ENCODE peak calls at places on chromosomes 13 and 19, in four cellular contexts. Y, H, X and I are unnamed samples.

GRCh38 chr13:27379694-27380596 is 44.5 kb upstream of the GTF3A start:
- DNase-seq in X (peak), Y (peak), H (peak), I (no peak)

GRCh38 chr19:7535993-7536685 is 622 bp downstream of the PNPLA6 start:
- DNase-seq in X (no peak), H (no peak), Y (no peak), I (no peak)

GRCh38 chr19:16070366-16070990 is 5.8 kb upstream of the TPM4 start:
- DNase-seq in X (no peak), Y (no peak), H (peak), I (no peak)

GRCh38 chr19:47723573-47723923 is 10.3 kb downstream of the EHD2 start:
- DNase-seq in Y (no peak), X (peak), H (peak), I (peak)

GRCh38 chr19:10961763-10962536 is 1.1 kb downstream of the SMARCA4 start:
- DNase-seq in Y (peak), X (peak), H (no peak), I (no peak)

GRCh38 chr19:14890616-14891379 is 4.9 kb upstream of the OR7A17 start:
- DNase-seq in X (no peak), H (no peak), Y (no peak), I (no peak)

GRCh38 chr19:33712268-33712667 is 84.4 kb upstream of the KCTD15 start:
- DNase-seq in X (no peak), Y (no peak), H (no peak), I (no peak)

GRCh38 chr13:30804474-30804873 is 69.1 kb downstream of the ALOX5AP start:
- DNase-seq in H (no peak), X (no peak), Y (no peak), I (no peak)

GRCh38 chr19:16367269-16367683 is 42.6 kb downstream of the KLF2 start:
- DNase-seq in Y (no peak), H (peak), X (no peak), I (no peak)

GRCh38 chr19:1858412-1859081 is 4.8 kb downstream of the KLF16 start:
- DNase-seq in Y (no peak), H (no peak), X (no peak), I (no peak)

GRCh38 chr19:1857648-1858326 is 5.6 kb downstream of the KLF16 start:
- DNase-seq in Y (no peak), H (peak), X (no peak), I (no peak)

GRCh38 chr19:1860133-1860775 is 3.1 kb downstream of the KLF16 start:
- DNase-seq in Y (peak), H (peak), X (peak), I (no peak)

GRCh38 chr19:1860821-1861598 is 2.4 kb downstream of the KLF16 start:
- DNase-seq in Y (no peak), H (no peak), X (no peak), I (no peak)

DNA sequence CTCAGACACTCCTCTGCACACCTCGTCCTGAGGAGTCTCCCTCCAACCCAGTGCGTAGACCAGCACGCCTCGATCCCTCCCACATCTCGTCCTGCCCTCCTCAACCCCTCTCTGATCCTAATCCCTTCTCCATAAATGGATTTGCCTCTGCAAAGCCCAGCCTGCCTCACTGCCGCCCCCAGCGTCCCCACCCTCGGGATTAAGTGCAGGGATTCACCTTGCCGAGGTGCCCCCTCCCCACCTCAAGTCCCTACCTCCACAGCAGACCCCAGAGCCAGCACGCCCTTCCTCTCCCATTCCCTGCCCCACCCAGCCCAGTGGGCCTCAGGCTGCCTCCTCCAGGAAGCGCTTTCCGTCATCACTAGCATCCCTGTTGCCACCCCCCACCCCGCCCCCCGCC is 4.1 kb downstream of the KLF16 start:
- DNase-seq in Y (no peak), X (no peak), H (no peak), I (no peak)
- H3K4me3 ChIP-seq in Y (no peak), X (no peak), H (peak), I (peak)

DNA sequence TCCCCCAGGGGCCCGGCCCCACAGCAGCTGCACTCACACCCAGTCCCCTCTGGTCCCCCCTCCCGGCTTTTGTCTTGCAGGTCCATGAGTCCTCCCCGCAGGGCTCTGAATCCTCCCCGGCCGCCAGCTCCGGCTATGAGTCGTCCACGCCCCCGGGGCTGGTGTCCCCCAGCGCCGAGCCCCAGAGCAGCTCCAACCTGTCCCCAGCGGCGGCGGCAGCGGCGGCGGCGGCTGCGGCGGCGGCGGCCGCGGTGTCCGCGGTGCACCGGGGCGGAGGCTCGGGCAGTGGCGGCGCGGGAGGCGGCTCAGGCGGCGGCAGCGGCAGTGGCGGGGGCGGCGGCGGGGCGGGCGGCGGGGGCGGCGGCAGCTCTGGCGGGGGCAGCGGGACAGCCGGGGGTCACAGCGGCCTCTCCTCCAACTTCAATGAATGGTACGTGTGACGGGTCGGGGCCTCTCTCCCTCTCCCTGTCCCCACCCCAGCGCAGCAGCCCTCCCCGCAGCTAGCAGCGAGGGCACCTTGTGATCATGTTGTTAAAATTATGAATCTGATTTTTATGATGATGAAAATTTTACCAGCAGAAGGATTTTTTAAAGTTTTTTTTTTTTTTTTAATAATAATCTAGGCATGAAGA is 3.8 kb downstream of the ZIC2 start:
- DNase-seq in X (no peak), Y (no peak), H (no peak), I (no peak)
- H3K4me3 ChIP-seq in X (no peak), Y (peak), H (no peak), I (no peak)

GRCh38 chr19:35040826-35041547 is 534 bp upstream of the HPN start:
- DNase-seq in X (peak), H (no peak), Y (no peak), I (no peak)

GRCh38 chr19:35042954-35043604 is 1.6 kb downstream of the HPN start:
- DNase-seq in X (no peak), H (no peak), Y (no peak), I (no peak)

GRCh38 chr19:35042056-35042730 is 672 bp downstream of the HPN start:
- DNase-seq in H (no peak), Y (no peak), X (no peak), I (no peak)

GRCh38 chr19:35040474-35040825 is 1.1 kb upstream of the HPN start:
- DNase-seq in H (no peak), X (no peak), Y (no peak), I (no peak)

GRCh38 chr19:35041548-35042055 is at the start of gene HPN:
- DNase-seq in Y (no peak), X (no peak), H (no peak), I (no peak)
- H3K4me3 ChIP-seq in Y (no peak), X (no peak), H (no peak), I (no peak)

GRCh38 chr13:102195566-102196462 is 206.0 kb downstream of the FGF14 start:
- DNase-seq in Y (no peak), H (no peak), X (peak), I (no peak)
- H3K4me3 ChIP-seq in Y (no peak), H (no peak), X (no peak), I (no peak)